ENCODE peak calls at places on chromosomes 5 and 9, in five cellular contexts. A is HepG2, U is A549, X is K562, V is WTC11. G is an unnamed sample.

GRCh38 chr5:92313385-92313784 is 930.3 kb upstream of the ARRDC3 start:
- DNase-seq in A (no peak), U (no peak), X (no peak), V (no peak), G (no peak)

GRCh38 chr5:911601-912000 is 18.9 kb downstream of the TRIP13 start:
- DNase-seq in A (no peak), U (peak), X (no peak), V (no peak), G (no peak)

GRCh38 chr9:72622186-72622585 is 100.8 kb downstream of the TMC1 start:
- DNase-seq in A (no peak), U (no peak), X (no peak), V (no peak), G (no peak)

GRCh38 chr5:95940758-95941682 is 20.6 kb downstream of the ELL2 start:
- DNase-seq in A (no peak), U (no peak), X (peak), V (peak), G (no peak)

GRCh38 chr5:137604348-137605095 is 105.4 kb upstream of the SPOCK1 start:
- DNase-seq in A (no peak), U (no peak), X (no peak), V (no peak), G (no peak)

GRCh38 chr5:135887881-135888614 is 7.6 kb downstream of the IL9 start:
- DNase-seq in A (peak), U (peak), X (peak), V (peak), G (no peak)

GRCh38 chr5:140420226-140420570 is 18.6 kb downstream of the ANKHD1 start:
- DNase-seq in A (no peak), U (no peak), X (no peak), V (no peak), G (no peak)

GRCh38 chr5:81302596-81302995 is 1.2 kb downstream of the ZCCHC9 start:
- DNase-seq in A (peak), U (no peak), X (peak), V (no peak), G (no peak)

GRCh38 chr5:54895816-54896341 is 89.5 kb downstream of the ESM1 start:
- DNase-seq in A (peak), U (peak), X (peak), V (peak), G (no peak)

GRCh38 chr9:104346645-104347175 is 157.4 kb upstream of the OR13F1 start:
- DNase-seq in A (no peak), U (no peak), X (no peak), V (no peak), G (no peak)

GRCh38 chr5:97554992-97555981 is 372.2 kb upstream of the RIOK2 start:
- DNase-seq in A (no peak), U (no peak), X (no peak), V (no peak), G (no peak)

GRCh38 chr9:108919517-108919916 is 14.4 kb downstream of the ELP1 start:
- DNase-seq in A (peak), U (no peak), X (no peak), V (no peak), G (no peak)

DNA sequence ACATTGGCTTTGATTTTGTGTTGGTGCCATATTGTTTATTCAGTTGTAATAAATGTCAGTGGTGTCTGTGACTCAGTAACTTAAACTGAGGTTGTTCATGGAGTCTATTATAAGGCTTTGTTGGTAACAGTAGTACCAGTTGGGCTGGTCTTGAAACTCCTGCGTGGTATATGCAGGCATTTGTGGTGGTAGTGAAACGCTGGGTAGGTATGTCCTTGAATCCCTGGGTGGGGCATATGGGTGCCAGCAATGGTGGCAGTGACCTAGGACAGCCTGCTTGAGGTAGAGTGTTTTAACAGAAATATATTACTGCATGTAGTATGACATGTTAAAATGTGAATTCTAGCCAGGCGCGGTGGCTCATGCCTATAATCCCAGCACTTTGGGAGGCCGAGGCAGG is 1058.5 kb upstream of the SEMA6A start:
- DNase-seq in A (no peak), U (no peak), X (no peak), V (no peak), G (no peak)
- TF ChIP-seq ESRRA in A (no peak), U (no peak), X (no peak), V (no peak), G (no peak)

DNA sequence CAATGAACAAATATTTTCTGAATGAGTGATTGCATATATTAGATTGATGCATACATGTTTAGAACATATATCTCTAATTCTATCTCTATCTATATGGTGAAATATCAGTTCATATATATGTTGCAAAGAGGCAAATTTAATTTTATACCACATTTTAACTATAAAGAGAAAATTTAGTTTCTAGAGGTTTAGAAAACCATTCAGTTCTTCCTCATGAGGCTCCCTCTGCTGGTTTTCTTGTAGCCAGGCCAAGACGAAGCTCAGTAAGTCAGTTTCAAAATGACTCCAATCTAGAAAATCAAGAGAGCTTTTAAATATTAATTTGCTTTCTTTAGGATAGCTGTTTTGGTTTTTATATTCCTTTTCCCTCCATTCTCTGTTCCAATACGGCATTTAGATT is 312.1 kb downstream of the TMEM232 start:
- DNase-seq in A (peak), U (no peak), X (no peak), V (no peak), G (no peak)
- TF ChIP-seq ESRRA in A (no peak), U (no peak), X (no peak), V (no peak), G (no peak)

DNA sequence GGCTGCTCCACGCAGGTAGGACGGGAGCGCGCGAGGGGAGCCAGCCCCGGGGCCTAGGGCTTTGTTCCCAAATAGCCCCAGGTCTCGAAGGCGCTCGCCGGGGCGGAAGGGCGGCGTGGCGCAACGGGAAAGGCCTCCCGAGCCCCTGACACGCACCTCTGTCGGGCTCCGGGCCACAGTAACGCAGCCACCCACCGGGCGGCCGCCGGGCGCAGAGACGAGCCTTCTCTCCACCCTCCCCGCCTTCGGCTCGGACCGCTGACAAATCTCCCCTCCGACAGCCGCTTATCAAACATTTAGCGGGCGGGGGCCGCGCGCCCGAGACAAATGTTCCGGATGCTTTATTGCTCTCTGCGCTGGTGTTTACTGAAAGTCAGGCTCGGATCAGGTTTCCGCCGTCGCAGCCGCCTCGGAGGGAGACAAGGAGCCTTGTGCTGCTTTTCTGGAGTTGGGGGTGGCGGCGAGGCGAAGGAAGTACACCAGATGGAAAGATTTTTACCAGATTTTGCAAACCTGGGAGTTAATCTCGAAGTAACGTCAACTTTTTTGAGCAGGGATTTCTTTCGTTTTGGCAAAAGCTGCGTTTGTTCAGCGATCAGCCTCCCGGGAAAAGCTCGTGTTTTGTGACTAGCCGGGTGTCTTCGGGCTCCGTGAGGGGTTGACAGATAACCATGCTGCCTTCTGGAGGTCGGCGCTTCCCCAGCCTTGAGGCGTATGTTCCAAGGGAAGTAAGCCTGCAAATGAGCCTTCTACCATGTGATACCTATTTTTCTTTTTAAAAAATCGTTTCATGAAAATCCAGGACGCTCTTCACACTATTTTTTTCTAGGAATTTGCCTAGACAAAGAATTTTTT is 956 bp downstream of the RGMB start:
- DNase-seq in A (peak), U (peak), X (peak), V (peak), G (no peak)
- TF ChIP-seq ESRRA in A (no peak), U (no peak), X (no peak), V (no peak), G (no peak)

GRCh38 chr5:138641547-138642298 is 66.5 kb upstream of the HSPA9 start:
- DNase-seq in A (peak), U (peak), X (peak), V (peak), G (no peak)
- TF ChIP-seq ESRRA in A (no peak), U (no peak), X (peak), V (no peak), G (no peak)

GRCh38 chr9:134276463-134277245 is 49.6 kb upstream of the RXRA start:
- DNase-seq in A (no peak), U (no peak), X (peak), V (no peak), G (no peak)
- TF ChIP-seq ESRRA in A (no peak), U (no peak), X (no peak), V (no peak), G (no peak)